ENCODE peak calls at places on chromosomes 11 and 22, in five cellular contexts. I is right lobe of liver, Y is tibial artery, H is astrocyte of the cerebellum, N is fibroblast of the aortic adventitia. X is an unnamed sample.

GRCh38 chr11:113378013-113378412 is 9.6 kb upstream of the ANKK1 start:
- DNase-seq in Y (no peak), H (no peak), N (no peak), I (no peak), X (no peak)

GRCh38 chr11:63915961-63916836 is 765 bp downstream of the RCOR2 start:
- DNase-seq in H (no peak), I (no peak), N (peak), Y (no peak), X (no peak)

GRCh38 chr11:61780581-61781162 is 11.7 kb downstream of the TMEM258 start:
- DNase-seq in H (no peak), Y (no peak), I (no peak), N (no peak), X (no peak)

GRCh38 chr11:67280791-67281551 is 8.1 kb upstream of the ANKRD13D start:
- DNase-seq in I (peak), Y (peak), N (no peak), H (no peak), X (no peak)

GRCh38 chr22:23192133-23192532 is 11.8 kb downstream of the BCR start:
- DNase-seq in I (no peak), N (no peak), Y (no peak), H (no peak), X (no peak)

GRCh38 chr22:48333323-48333763 is 1494.3 kb downstream of the BRD1 start:
- DNase-seq in N (no peak), Y (no peak), H (no peak), I (no peak), X (no peak)

GRCh38 chr11:76935030-76935429 is 74.3 kb downstream of the ACER3 start:
- DNase-seq in H (no peak), N (peak), Y (no peak), I (no peak), X (no peak)

GRCh38 chr22:19984201-19984753 is 32.3 kb downstream of the ARVCF start:
- DNase-seq in N (peak), I (no peak), Y (peak), H (no peak), X (peak)

GRCh38 chr11:134920851-134921608 is 509.0 kb upstream of the B3GAT1 start:
- DNase-seq in H (no peak), N (no peak), Y (no peak), I (no peak), X (no peak)

GRCh38 chr11:65431452-65432132 is 9.0 kb downstream of the NEAT1 start:
- DNase-seq in H (no peak), I (peak), N (peak), Y (peak), X (no peak)

GRCh38 chr11:27231519-27231918 is 131.5 kb downstream of the CCDC34 start:
- DNase-seq in Y (no peak), H (no peak), I (no peak), N (no peak), X (no peak)

GRCh38 chr22:35978889-35979288 is 49.7 kb downstream of the RBFOX2 start:
- DNase-seq in H (no peak), I (no peak), Y (no peak), N (no peak), X (no peak)

GRCh38 chr11:15629690-15630321 is 515.1 kb downstream of the INSC start:
- DNase-seq in I (peak), H (no peak), N (no peak), Y (peak), X (peak)

GRCh38 chr22:20260071-20260722 is 7.9 kb downstream of the RTN4R start:
- DNase-seq in I (no peak), H (no peak), Y (no peak), N (no peak), X (no peak)

GRCh38 chr11:112962854-112963367 is 1.7 kb downstream of the NCAM1 start:
- DNase-seq in I (peak), H (no peak), N (no peak), Y (peak), X (no peak)

GRCh38 chr11:114296190-114296978 is at the start of gene NNMT:
- DNase-seq in N (peak), Y (peak), I (peak), H (peak), X (peak)

GRCh38 chr11:35997908-35998307 is 54.0 kb downstream of the LDLRAD3 start:
- DNase-seq in H (no peak), Y (no peak), N (no peak), I (no peak), X (no peak)

GRCh38 chr11:122069946-122070345 is 46.1 kb downstream of the BLID start:
- DNase-seq in Y (peak), N (peak), I (no peak), H (peak), X (peak)

GRCh38 chr11:10499452-10500262 is 41.3 kb downstream of the RNF141 start:
- DNase-seq in N (peak), H (no peak), I (peak), Y (peak), X (no peak)

GRCh38 chr11:124194696-124195418 is 11.7 kb downstream of the OR10D3 start:
- DNase-seq in N (peak), I (no peak), Y (peak), H (peak), X (peak)

GRCh38 chr11:1231396-1232327 is 8.8 kb downstream of the MUC5B start:
- DNase-seq in N (no peak), Y (no peak), I (peak), H (no peak), X (no peak)

GRCh38 chr11:120675171-120675570 is 163.6 kb downstream of the GRIK4 start:
- DNase-seq in I (no peak), N (no peak), H (peak), Y (no peak), X (no peak)

GRCh38 chr11:120682866-120683265 is 171.3 kb downstream of the GRIK4 start:
- DNase-seq in I (no peak), N (peak), H (no peak), Y (no peak), X (no peak)

GRCh38 chr11:120674537-120674936 is 163.0 kb downstream of the GRIK4 start:
- DNase-seq in Y (no peak), I (no peak), N (peak), H (peak), X (no peak)

GRCh38 chr11:120682026-120682649 is 170.6 kb downstream of the GRIK4 start:
- DNase-seq in I (no peak), H (no peak), Y (no peak), N (no peak), X (no peak)

DNA sequence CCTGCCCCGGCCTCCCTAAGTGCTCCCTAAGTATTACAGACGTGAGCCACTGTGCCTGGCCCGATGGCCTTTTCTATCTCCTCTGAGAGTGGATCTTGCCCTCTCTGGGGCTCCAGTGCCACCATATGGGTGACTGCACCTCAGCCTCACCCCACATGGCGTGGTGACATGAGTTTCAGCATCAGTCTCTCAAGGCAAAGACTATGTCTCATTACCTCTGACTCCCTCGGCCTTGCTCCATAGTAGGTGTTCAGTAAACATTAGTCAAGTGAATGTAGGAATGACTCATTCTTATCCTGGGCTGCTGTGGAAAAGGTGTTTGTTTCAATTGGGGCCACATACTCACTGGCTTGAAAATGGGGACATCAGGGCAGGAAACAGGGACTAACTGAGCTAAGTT is 168.8 kb downstream of the GRIK4 start:
- DNase-seq in Y (no peak), N (no peak), I (no peak), H (no peak), X (no peak)
- TF ChIP-seq CTCF in Y (no peak), N (no peak), I (no peak), H (no peak), X (no peak)

DNA sequence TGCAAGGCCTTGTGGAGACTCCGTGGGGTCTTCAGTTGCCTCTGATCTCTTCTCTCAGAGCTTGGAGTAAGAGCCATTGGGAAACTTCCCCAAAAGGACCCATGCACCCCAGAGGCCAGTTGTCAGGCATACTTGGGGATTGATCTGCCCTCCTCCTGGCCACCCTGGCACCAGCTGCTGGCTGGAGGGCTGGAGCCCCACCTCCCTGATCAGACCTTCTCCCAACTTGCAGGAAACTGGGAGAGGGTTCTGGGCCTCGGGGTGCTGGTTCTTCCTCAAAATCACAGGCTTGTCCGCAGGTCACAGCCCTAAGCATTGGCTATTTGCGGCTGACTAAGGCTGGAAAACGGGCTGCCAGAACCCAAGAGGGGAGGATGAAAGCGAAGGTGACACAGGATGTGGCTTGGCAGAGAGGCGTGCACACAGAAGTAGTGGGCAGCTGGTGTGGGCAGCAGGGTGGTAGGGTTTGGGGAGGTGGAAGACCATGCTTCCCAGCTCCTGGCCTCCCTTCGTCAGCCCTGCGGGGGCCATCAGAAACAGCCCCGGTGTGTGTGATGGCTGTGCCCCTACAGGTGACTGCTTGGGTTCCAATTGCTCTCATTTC is 1.3 kb upstream of the DGKZ start:
- DNase-seq in H (no peak), I (no peak), Y (no peak), N (no peak), X (no peak)
- H3K4me3 ChIP-seq in H (no peak), I (peak), Y (peak), N (no peak), X (no peak)

GRCh38 chr11:212150-213100 is 4.9 kb downstream of the RIC8A start:
- DNase-seq in H (no peak), N (no peak), I (peak), Y (no peak), X (no peak)
- TF ChIP-seq CTCF in H (no peak), N (no peak), I (no peak), Y (no peak), X (no peak)

DNA sequence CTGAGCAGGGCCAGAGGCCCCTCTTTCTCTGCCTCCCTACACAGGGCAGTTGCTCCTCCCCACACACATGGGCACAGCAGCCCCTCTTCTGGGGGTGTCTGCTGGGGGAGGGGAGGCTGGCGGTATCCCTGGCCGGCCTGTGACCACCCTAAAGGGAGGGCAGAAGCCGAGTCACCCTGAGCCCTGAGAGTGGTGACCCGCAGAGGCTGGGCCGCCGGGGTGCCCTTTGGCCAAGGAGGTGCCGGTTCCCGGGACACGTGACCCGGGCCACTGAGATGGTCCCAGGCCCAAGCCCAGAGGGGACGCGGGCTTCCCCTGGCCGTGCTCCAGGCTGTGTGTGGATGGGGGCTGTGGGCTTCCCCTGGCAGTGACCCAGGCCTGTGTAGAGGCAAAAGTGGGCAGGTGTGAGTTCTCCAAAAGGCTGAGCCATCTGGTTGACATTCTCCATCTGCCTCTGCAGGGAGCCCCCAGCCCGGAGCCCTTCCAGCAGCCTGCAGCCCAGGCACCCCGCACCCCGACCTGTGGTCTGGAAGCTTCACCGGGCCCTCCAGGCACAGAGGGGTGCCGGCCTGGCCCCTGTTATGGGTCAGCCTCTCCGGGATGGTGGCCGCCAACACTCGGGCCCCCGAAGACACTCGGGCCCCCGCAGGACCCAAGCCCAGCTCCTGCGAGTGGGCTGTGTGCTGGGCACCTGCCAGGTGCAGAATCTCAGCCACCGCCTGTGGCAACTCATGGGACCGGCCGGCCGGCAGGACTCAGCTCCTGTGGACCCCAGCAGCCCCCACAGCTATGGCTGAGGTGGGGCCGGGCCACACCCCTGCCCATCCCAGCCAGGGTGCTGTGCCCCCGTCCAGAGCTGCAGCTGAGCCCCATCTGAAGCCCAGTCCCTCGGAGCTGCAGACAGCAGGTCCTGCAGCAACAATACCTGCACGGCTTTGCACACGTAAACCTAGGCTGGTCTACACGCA is 1.0 kb downstream of the ADM2 start:
- DNase-seq in H (no peak), N (no peak), I (no peak), Y (no peak), X (no peak)
- H3K4me3 ChIP-seq in H (peak), N (peak), I (peak), Y (no peak), X (peak)

DNA sequence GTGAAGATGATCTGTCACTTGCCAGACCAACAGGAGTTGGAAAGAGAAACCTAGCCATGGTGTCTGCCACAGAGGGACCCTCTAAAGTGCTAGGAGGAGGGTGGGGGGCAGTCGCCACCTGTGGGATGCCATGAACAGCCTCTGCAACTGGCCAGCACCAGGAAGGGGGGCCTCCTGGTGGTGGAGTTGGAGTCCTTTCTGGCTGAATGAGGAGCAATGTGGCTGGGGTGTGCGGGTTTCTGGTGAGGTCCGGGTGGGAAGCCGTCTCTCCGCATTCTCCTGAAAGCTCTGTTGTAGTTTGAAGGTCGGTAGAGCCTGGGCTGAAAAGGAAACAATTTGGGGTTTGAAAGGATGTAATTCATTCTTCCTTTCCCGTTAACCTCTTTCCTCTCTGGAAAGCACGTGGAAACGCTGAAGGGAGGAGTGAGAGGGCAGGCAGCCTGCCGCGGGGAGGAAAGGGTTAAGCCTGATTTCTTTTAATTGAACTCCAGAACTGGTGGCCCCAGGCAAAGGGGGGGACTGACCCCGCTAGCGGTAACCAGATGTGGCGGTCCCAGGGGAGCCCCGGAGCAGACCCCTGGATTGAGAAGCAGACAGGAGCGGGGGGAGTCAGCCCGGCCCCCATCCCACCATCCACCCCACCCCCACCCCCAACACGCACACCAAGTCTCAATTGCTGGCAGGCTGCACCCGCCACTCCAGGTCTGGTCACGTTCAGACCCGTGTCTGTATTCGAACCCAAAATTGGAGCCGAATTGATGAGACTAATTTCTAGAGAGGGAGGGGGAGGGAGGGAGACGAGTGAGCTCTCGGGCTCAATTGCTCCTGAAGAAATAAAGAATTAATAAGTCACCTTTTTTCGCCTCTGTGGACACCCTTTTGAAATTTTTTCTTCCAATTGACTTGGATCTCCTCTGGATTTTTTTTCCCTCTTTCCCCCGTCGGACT is 1.8 kb upstream of the FLI1 start:
- DNase-seq in I (no peak), H (no peak), N (no peak), Y (no peak), X (no peak)
- TF ChIP-seq CTCF in I (no peak), H (peak), N (peak), Y (no peak), X (peak)

DNA sequence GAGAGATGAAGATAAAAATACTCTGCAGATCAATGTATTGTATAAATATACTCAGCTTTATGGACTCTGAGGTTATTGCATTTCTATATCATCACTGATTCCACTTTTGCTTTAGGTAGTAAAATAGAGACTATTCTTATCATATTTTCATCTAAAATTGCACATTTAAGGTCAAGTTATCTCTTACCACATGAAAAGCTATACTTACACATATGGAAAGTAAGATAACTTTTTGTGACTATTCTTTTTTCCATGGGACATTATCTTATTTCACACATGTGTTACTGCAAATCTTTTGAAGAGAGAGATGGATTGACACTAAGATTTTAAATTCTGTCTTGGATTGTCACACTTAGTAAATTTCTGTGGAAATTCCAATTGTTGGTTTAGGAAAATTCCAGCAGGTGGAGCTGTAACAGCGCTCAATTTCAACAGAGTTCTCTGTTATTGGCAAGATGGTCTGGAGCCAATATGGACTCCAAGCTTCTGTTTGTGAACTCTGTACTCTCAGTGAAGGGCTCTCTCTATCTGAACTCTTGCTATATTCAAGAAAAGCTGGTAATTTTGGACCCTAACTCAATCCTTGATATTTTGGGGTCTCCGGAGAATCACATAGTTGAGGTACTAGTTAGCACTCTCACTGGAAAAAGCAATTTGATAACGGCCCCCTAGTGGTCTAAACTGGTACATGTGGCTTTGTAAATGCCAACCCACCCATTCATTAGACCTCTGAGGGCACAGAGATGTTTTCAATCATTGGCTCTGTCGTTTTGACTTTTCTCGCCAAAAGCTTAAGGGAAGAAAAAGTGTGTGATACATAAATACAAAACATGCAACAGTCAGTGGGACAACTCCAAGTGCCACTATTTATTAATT is 429.7 kb downstream of the ETS1 start:
- DNase-seq in Y (peak), H (peak), I (no peak), N (peak), X (peak)
- H3K4me3 ChIP-seq in Y (no peak), H (no peak), I (peak), N (peak), X (peak)

X was measured in brain microvascular endothelial cell.